ENCODE peak calls at places on chromosomes 4 and X, in five cellular contexts. Y, O, V, D and W are unnamed samples. For H3K4me1, the result is how much of the 10 kb centered on the place peaks cover.

GRCh38 chr4:5526070-5526831 is 182.1 kb downstream of the EVC2 start:
- DNase-seq in V (no peak), O (no peak), D (no peak), Y (no peak), W (no peak)

GRCh38 chr4:144754562-144755410 is 108.8 kb downstream of the HHIP start:
- DNase-seq in O (no peak), V (no peak), D (peak), Y (peak), W (no peak)

GRCh38 chrX:133544105-133544504 is 128.8 kb upstream of the GPC4 start:
- DNase-seq in D (peak), O (no peak), Y (peak), V (no peak), W (peak)

GRCh38 chrX:113675278-113675677 is 834.6 kb upstream of the AMOT start:
- DNase-seq in V (no peak), Y (no peak), O (no peak), D (peak), W (no peak)

GRCh38 chrX:81377329-81377728 is 175.4 kb downstream of the SH3BGRL start:
- DNase-seq in V (no peak), D (peak), O (no peak), Y (no peak), W (no peak)

GRCh38 chr4:155419266-155419665 is 42.5 kb upstream of the MAP9 start:
- DNase-seq in D (peak), Y (no peak), V (no peak), O (no peak), W (no peak)

GRCh38 chr4:169604131-169604900 is 8.1 kb downstream of the NEK1 start:
- DNase-seq in D (peak), V (no peak), O (no peak), Y (no peak), W (no peak)

GRCh38 chrX:135625995-135626394 is 87.4 kb upstream of the CT45A1 start:
- DNase-seq in Y (no peak), O (no peak), V (no peak), D (peak), W (no peak)

GRCh38 chr4:836781-837301 is 10.9 kb upstream of the CPLX1 start:
- DNase-seq in D (no peak), Y (peak), V (peak), O (no peak), W (no peak)

GRCh38 chr4:88897180-88897579 is 159.8 kb downstream of the FAM13A start:
- DNase-seq in D (no peak), Y (no peak), V (no peak), O (no peak), W (no peak)

GRCh38 chr4:85617202-85617601 is 142.3 kb downstream of the ARHGAP24 start:
- DNase-seq in O (no peak), V (no peak), D (no peak), Y (no peak), W (no peak)

GRCh38 chr4:145437466-145437865 is 44.2 kb upstream of the SMAD1 start:
- DNase-seq in D (no peak), V (no peak), O (no peak), Y (no peak), W (no peak)

GRCh38 chr4:161767116-161767515 is 396.7 kb downstream of the FSTL5 start:
- DNase-seq in Y (no peak), O (no peak), D (peak), V (no peak), W (no peak)

GRCh38 chrX:49039598-49040375 is 3.4 kb downstream of the TFE3 start:
- DNase-seq in O (peak), Y (peak), D (peak), V (peak), W (peak)

GRCh38 chrX:49042581-49043219 is 457 bp downstream of the TFE3 start:
- DNase-seq in D (peak), O (no peak), Y (no peak), V (no peak), W (no peak)

GRCh38 chrX:49041683-49042529 is 1.3 kb downstream of the TFE3 start:
- DNase-seq in O (no peak), Y (no peak), V (no peak), D (peak), W (peak)

GRCh38 chrX:49037883-49038475 is 5.2 kb downstream of the TFE3 start:
- DNase-seq in O (no peak), Y (no peak), D (peak), V (no peak), W (no peak)

DNA sequence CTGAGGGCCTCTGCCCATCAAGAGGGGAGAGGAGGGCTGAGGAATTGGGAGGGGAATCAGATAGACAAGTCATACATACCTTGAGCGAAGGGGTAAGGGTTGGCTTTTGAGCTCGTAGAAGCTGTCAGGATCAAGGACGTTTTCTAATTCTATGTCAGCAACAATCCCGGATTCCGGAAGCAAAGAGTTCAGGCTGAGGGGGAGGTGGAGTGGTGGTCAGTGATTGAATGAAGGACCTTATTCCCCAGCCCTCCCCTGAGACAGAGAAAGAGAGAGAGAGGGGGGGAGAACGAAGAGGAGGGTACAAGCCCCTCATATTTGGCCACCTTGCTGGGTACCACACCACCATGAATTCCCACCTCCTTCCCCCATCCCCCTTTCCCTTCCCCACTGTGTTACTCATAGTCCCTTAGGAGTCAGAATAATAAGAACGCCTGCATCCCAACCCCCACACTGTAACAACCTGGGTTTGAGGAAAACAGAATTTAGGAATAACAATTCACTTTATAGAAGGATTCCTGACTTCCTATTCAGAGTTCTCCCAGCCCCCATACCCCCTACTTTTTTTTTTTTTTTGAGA is 2.7 kb downstream of the TFE3 start:
- DNase-seq in Y (no peak), V (no peak), O (no peak), D (peak), W (no peak)
- H3K4me3 ChIP-seq in Y (no peak), V (peak), O (peak), D (peak), W (no peak)

GRCh38 chrX:131762802-131763234 is 218.9 kb downstream of the OR13H1 start:
- DNase-seq in O (no peak), D (no peak), Y (peak), V (no peak), W (no peak)
- TF ChIP-seq CTCF in O (peak), D (no peak), Y (peak), V (no peak), W (no peak)

GRCh38 chr4:39814403-39815185 is 116.7 kb downstream of the UBE2K start:
- DNase-seq in D (peak), O (no peak), V (no peak), Y (no peak), W (peak)
- H3K4me1 ChIP-seq in D (under half), O (under half), V (under half), Y (under half), W (under half)

DNA sequence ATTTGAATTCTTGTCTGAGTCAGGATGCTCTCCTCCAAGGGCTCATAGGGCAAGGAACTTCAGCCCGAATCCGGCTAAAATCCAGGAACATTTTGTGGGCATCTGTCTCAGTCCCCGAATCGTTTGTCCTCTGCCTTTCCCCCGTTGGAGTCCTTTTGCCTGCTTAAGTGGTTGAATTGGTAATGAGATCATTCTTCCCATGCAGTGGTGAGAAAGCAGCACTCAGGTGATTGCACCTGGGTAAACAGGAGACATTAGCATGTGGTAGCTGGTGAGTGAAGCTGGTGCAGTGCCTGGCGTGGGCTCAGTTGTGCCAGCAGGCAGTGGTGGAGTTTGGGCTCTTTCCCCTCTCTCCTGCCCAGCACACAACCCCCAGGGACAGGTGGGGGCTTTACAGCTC is 61.9 kb upstream of the MTM1 start:
- DNase-seq in O (no peak), Y (peak), V (no peak), D (no peak), W (no peak)
- H3K4me3 ChIP-seq in O (no peak), Y (no peak), V (no peak), D (no peak), W (no peak)

DNA sequence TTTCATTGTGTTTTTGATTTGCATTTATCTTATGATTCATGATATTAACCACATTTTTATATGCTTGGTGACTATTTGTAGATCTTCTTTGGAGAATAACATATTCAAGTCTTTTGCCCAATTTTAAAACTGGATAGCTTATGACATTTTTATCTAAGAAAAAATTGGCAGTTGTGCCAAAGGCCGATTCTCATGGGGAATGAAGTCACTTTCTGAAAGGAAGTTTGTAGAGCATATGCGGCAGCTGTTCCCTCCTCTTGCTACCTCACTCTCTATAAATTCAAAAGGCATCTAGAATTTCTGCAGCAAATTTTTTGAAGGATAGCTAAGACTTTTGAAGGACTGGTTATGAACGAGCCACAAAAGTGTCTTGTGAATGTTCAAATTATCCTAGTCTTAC is 2353.5 kb downstream of the ARAP2 start:
- DNase-seq in O (no peak), D (peak), Y (no peak), V (no peak), W (no peak)
- TF ChIP-seq CTCF in O (no peak), D (no peak), Y (no peak), V (no peak), W (no peak)

GRCh38 chr4:81503586-81503985 is 31.9 kb upstream of the RASGEF1B start:
- DNase-seq in V (no peak), Y (no peak), O (no peak), D (no peak), W (no peak)
- H3K4me1 ChIP-seq in V (under half), Y (under half), O (under half), D (under half), W (under half)

DNA sequence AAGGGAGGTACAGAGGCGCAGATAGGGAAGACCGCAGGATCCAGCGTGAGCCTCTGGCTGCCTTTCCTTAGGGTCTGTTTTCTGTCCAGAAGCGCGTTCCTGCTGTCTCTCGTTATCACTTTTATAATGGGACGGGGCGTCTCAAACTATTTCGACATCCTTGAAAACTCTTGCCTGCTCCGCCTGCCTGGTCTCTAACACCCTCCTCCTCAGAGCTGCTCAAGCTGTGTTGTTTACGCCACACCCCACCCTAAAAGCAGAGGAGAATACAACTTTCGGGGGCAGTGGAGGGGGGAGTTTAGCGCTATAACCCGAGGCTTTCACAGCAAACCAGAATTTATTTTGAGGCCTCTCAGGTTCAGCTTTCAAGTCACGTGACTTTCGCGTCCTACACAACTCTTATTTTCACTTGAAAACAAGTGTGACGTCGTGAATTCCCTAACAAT is 646 bp upstream of the FAM3A start:
- DNase-seq in O (no peak), D (peak), V (no peak), Y (no peak), W (no peak)
- H3K4me3 ChIP-seq in O (peak), D (peak), V (peak), Y (peak), W (peak)

GRCh38 chr4:140052050-140052449 is 101.9 kb downstream of the MAML3 start:
- DNase-seq in O (no peak), D (peak), V (peak), Y (peak), W (peak)
- TF ChIP-seq CTCF in O (peak), D (peak), V (peak), Y (no peak), W (peak)

DNA sequence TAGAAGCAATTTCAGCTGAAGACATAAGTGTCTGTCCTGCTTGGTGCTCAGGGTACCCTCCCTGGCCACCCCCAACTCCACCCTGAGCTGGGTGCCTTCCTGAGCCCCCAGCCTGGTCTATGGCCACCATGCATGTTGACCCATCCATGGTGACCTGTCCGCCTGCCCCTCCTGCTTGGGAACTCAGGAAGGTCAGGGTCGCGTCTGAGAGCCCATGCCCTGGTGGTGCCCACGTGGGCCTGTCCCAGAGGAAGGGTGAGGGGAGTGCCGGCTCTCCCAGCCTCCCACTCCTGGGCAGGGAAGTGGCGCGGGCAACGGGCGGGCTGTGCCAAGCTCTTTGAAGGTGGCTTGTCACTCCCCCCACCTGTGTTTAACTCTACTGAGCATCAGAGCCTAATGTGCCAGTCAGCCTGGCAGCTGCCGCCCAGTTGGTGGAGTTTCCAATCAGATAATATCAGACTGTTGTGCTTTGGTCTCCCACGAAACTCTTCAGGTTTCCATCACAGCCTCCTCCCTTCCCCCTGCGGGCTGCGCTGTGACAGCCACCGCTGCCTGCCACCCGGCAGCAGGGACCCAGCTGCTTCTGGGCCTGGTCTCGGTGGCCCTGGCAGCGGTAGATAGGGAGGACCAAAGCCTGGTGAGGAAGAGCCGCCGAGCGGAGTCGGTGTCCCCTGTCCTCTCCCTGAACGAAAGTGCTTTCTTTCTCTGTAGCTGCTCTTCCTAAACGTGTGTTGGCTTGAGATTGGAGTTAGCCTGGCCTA is 4.8 kb downstream of the SH3BP2 start:
- DNase-seq in D (no peak), O (no peak), V (peak), Y (peak), W (peak)
- H3K4me1 ChIP-seq in D (under half), O (under half), V (half or more), Y (half or more), W (under half)

DNA sequence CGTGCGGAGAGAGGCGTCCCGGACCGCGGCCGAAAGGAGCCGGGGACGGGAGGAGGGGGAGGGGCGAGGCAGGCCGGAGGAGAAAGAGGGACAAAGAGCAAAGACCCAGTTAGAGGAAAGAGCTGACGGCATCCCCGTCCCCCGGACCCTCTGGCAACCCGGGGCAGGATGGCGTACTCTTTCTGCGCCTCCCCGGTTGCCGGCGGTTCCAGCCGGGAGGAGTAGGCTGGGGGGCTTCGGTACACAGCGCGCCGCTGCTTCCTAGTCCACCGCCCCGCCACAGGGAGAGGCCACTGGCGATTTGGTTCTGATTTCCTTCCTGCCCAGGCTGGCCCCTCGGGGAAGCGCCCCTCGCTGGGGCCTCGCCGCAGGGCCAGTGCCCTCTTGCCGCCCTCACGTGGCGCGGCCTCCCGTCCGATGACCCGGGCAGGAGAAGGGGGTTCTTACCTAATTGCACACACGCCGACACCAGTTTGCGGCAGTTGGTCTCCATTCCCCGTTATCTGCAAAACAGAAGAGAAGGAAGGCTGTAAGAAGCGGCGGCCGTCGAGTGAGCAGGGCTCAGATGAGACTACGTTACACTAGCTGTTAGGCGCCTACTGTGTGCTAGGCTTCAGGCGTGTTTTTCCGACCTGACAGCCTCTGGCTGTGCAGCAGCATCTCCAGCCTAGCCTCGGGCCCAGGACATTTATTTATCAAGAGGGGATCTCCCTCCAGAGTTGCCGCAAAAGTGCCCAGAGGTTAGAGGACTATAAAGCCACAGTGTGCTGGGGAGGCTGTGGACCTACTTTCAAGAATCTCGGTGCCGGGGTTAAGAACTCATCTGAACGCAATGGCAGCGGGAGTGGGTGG is 9.9 kb upstream of the PITX2 start:
- DNase-seq in D (no peak), Y (no peak), V (no peak), O (no peak), W (no peak)
- H3K4me3 ChIP-seq in D (peak), Y (peak), V (peak), O (peak), W (no peak)